ENCODE peak calls at places on chromosomes 5 and 9, in four cellular contexts. One of them, this sample, is unnamed.

GRCh38 chr9:131853434-131853833 is 113.6 kb upstream of the RAPGEF1 start:
- DNase-seq in thyroid gland: no peak
- DNase-seq in AG10803: no peak
- DNase-seq in nephron progenitor cell: no peak
- DNase-seq in this sample: no peak

GRCh38 chr9:112945620-112946208 is 55.0 kb upstream of the SLC46A2 start:
- DNase-seq in thyroid gland: no peak
- DNase-seq in AG10803: no peak
- DNase-seq in nephron progenitor cell: peak
- DNase-seq in this sample: no peak

GRCh38 chr9:84600739-84601138 is 68.8 kb upstream of the NTRK2 start:
- DNase-seq in thyroid gland: peak
- DNase-seq in AG10803: no peak
- DNase-seq in nephron progenitor cell: no peak
- DNase-seq in this sample: no peak

GRCh38 chr5:34660444-34660843 is 4.3 kb downstream of the RAI14 start:
- DNase-seq in thyroid gland: no peak
- DNase-seq in AG10803: peak
- DNase-seq in nephron progenitor cell: no peak
- DNase-seq in this sample: no peak

GRCh38 chr5:141260458-141261237 is 15.5 kb downstream of the PCDHB15 start:
- DNase-seq in thyroid gland: no peak
- DNase-seq in AG10803: no peak
- DNase-seq in nephron progenitor cell: no peak
- DNase-seq in this sample: no peak

GRCh38 chr9:132582786-132583583 is 579 bp downstream of the BARHL1 start:
- DNase-seq in thyroid gland: no peak
- DNase-seq in AG10803: no peak
- DNase-seq in nephron progenitor cell: no peak
- DNase-seq in this sample: no peak

GRCh38 chr9:3330792-3331420 is 194.9 kb downstream of the RFX3 start:
- DNase-seq in thyroid gland: no peak
- DNase-seq in AG10803: peak
- DNase-seq in nephron progenitor cell: no peak
- DNase-seq in this sample: no peak

GRCh38 chr9:121992571-121993212 is 100.4 kb downstream of the TTLL11 start:
- DNase-seq in thyroid gland: peak
- DNase-seq in AG10803: peak
- DNase-seq in nephron progenitor cell: peak
- DNase-seq in this sample: no peak

GRCh38 chr9:1047605-1048235 is 2.4 kb upstream of the DMRT2 start:
- DNase-seq in thyroid gland: no peak
- DNase-seq in AG10803: peak
- DNase-seq in nephron progenitor cell: peak
- DNase-seq in this sample: no peak

GRCh38 chr9:89185980-89186379 is 7.4 kb upstream of the SHC3 start:
- DNase-seq in thyroid gland: no peak
- DNase-seq in AG10803: no peak
- DNase-seq in nephron progenitor cell: peak
- DNase-seq in this sample: no peak

GRCh38 chr5:36239370-36240293 is 2.1 kb downstream of the NADK2 start:
- DNase-seq in thyroid gland: no peak
- DNase-seq in AG10803: no peak
- DNase-seq in nephron progenitor cell: no peak
- DNase-seq in this sample: no peak

GRCh38 chr9:76472925-76473324 is 13.9 kb downstream of the GCNT1 start:
- DNase-seq in thyroid gland: no peak
- DNase-seq in AG10803: peak
- DNase-seq in nephron progenitor cell: peak
- DNase-seq in this sample: no peak

GRCh38 chr5:172149073-172149472 is 39.0 kb downstream of the STK10 start:
- DNase-seq in thyroid gland: no peak
- DNase-seq in AG10803: peak
- DNase-seq in nephron progenitor cell: no peak
- DNase-seq in this sample: no peak

GRCh38 chr9:31916591-31917223 is 467.7 kb upstream of the ACO1 start:
- DNase-seq in thyroid gland: no peak
- DNase-seq in AG10803: no peak
- DNase-seq in nephron progenitor cell: no peak
- DNase-seq in this sample: no peak

GRCh38 chr5:29697786-29698414 is 1495.6 kb upstream of the CDH6 start:
- DNase-seq in thyroid gland: no peak
- DNase-seq in AG10803: no peak
- DNase-seq in nephron progenitor cell: peak
- DNase-seq in this sample: no peak

GRCh38 chr5:86824642-86825041 is 206.9 kb downstream of the COX7C start:
- DNase-seq in thyroid gland: peak
- DNase-seq in AG10803: no peak
- DNase-seq in nephron progenitor cell: no peak
- DNase-seq in this sample: no peak

GRCh38 chr9:99059074-99059894 is 45.6 kb upstream of the TGFBR1 start:
- DNase-seq in thyroid gland: no peak
- DNase-seq in AG10803: peak
- DNase-seq in nephron progenitor cell: no peak
- DNase-seq in this sample: no peak

GRCh38 chr5:33592245-33592644 is 151.5 kb downstream of the TARS1 start:
- DNase-seq in thyroid gland: no peak
- DNase-seq in AG10803: no peak
- DNase-seq in nephron progenitor cell: no peak
- DNase-seq in this sample: no peak

GRCh38 chr9:105007143-105007542 is 79.2 kb upstream of the ABCA1 start:
- DNase-seq in thyroid gland: no peak
- DNase-seq in AG10803: peak
- DNase-seq in nephron progenitor cell: no peak
- DNase-seq in this sample: no peak

GRCh38 chr9:2477755-2478154 is 143.8 kb upstream of the VLDLR start:
- DNase-seq in thyroid gland: no peak
- DNase-seq in AG10803: no peak
- DNase-seq in nephron progenitor cell: no peak
- DNase-seq in this sample: no peak

GRCh38 chr5:2697446-2698200 is 53.9 kb downstream of the IRX2 start:
- DNase-seq in thyroid gland: no peak
- DNase-seq in AG10803: no peak
- DNase-seq in nephron progenitor cell: no peak
- DNase-seq in this sample: peak

GRCh38 chr9:133421615-133422542 is at the start of gene ADAMTS13:
- DNase-seq in thyroid gland: no peak
- DNase-seq in AG10803: no peak
- DNase-seq in nephron progenitor cell: no peak
- DNase-seq in this sample: no peak

GRCh38 chr9:136852664-136853595 is 784 bp downstream of the MAMDC4 start:
- DNase-seq in thyroid gland: no peak
- DNase-seq in AG10803: no peak
- DNase-seq in nephron progenitor cell: peak
- DNase-seq in this sample: no peak

GRCh38 chr9:136192289-136193126 is 12.4 kb downstream of the LHX3 start:
- DNase-seq in thyroid gland: no peak
- DNase-seq in AG10803: no peak
- DNase-seq in nephron progenitor cell: no peak
- DNase-seq in this sample: no peak

GRCh38 chr5:1868886-1869285 is 13.8 kb downstream of the IRX4 start:
- DNase-seq in thyroid gland: no peak
- DNase-seq in AG10803: no peak
- DNase-seq in nephron progenitor cell: no peak
- DNase-seq in this sample: no peak

GRCh38 chr5:7436521-7436920 is 40.6 kb downstream of the ADCY2 start:
- DNase-seq in thyroid gland: no peak
- DNase-seq in AG10803: no peak
- DNase-seq in nephron progenitor cell: no peak
- DNase-seq in this sample: no peak

GRCh38 chr5:35971186-35971877 is 19.9 kb downstream of the UGT3A1 start:
- DNase-seq in thyroid gland: no peak
- DNase-seq in AG10803: peak
- DNase-seq in nephron progenitor cell: no peak
- DNase-seq in this sample: no peak

GRCh38 chr9:71249729-71250317 is 128.4 kb upstream of the TRPM3 start:
- DNase-seq in thyroid gland: no peak
- DNase-seq in AG10803: peak
- DNase-seq in nephron progenitor cell: peak
- DNase-seq in this sample: no peak

GRCh38 chr5:177447066-177447610 is 524 bp downstream of the PRR7 start:
- DNase-seq in thyroid gland: peak
- DNase-seq in AG10803: peak
- DNase-seq in nephron progenitor cell: peak
- DNase-seq in this sample: no peak

GRCh38 chr5:51380603-51381207 is 2.5 kb upstream of the ISL1 start:
- DNase-seq in thyroid gland: no peak
- DNase-seq in AG10803: no peak
- DNase-seq in nephron progenitor cell: peak
- DNase-seq in this sample: no peak

GRCh38 chr9:133360400-133361393 is 4.3 kb downstream of the SURF2 start:
- DNase-seq in thyroid gland: no peak
- DNase-seq in AG10803: no peak
- DNase-seq in nephron progenitor cell: no peak
- DNase-seq in this sample: no peak

GRCh38 chr5:178387061-178387855 is 154.7 kb upstream of the PHYKPL start:
- DNase-seq in thyroid gland: no peak
- DNase-seq in AG10803: no peak
- DNase-seq in nephron progenitor cell: no peak
- DNase-seq in this sample: no peak

GRCh38 chr9:129383005-129383414 is 204.9 kb upstream of the IER5L start:
- DNase-seq in thyroid gland: peak
- DNase-seq in AG10803: no peak
- DNase-seq in nephron progenitor cell: peak
- DNase-seq in this sample: no peak

GRCh38 chr5:172479034-172479783 is 24.9 kb upstream of the SH3PXD2B start:
- DNase-seq in thyroid gland: peak
- DNase-seq in AG10803: peak
- DNase-seq in nephron progenitor cell: peak
- DNase-seq in this sample: peak

GRCh38 chr5:34522599-34523381 is 133.3 kb upstream of the RAI14 start:
- DNase-seq in thyroid gland: peak
- DNase-seq in AG10803: peak
- DNase-seq in nephron progenitor cell: peak
- DNase-seq in this sample: peak

GRCh38 chr9:17159469-17159868 is 24.6 kb downstream of the CNTLN start:
- DNase-seq in thyroid gland: no peak
- DNase-seq in AG10803: no peak
- DNase-seq in nephron progenitor cell: no peak
- DNase-seq in this sample: no peak

GRCh38 chr9:97557606-97558095 is 56.2 kb downstream of the TMOD1 start:
- DNase-seq in thyroid gland: peak
- DNase-seq in AG10803: no peak
- DNase-seq in nephron progenitor cell: no peak
- DNase-seq in this sample: no peak

GRCh38 chr9:107314763-107315162 is 31.7 kb downstream of the RAD23B start:
- DNase-seq in thyroid gland: no peak
- DNase-seq in AG10803: no peak
- DNase-seq in nephron progenitor cell: no peak
- DNase-seq in this sample: no peak

GRCh38 chr5:171906703-171907590 is 99.5 kb downstream of the FBXW11 start:
- DNase-seq in thyroid gland: no peak
- DNase-seq in AG10803: no peak
- DNase-seq in nephron progenitor cell: no peak
- DNase-seq in this sample: no peak

DNA sequence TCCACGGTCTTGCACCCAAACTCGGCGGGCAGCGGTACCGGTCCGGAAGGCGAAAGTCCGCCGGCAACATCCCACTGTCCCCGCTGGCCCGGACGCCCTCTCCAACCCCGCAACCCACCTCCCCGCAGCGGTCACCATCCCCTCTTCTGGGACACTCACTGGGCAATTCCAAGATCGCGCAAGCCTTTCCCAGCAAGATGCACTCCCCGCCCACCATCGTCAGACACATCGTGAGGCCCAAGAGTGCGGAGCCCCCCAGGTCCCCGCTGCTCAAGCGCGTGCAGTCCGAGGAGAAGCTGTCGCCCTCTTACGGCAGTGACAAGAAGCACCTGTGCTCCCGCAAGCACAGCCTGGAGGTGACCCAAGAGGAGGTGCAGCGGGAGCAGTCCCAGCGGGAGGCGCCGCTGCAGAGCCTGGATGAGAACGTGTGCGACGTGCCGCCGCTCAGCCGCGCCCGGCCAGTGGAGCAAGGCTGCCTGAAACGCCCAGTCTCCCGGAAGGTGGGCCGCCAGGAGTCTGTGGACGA is 33.3 kb downstream of the CD180 start:
- DNase-seq in thyroid gland: no peak
- DNase-seq in AG10803: no peak
- DNase-seq in nephron progenitor cell: no peak
- DNase-seq in this sample: no peak
- TF ChIP-seq CTCF in thyroid gland: no peak
- TF ChIP-seq CTCF in AG10803: no peak
- TF ChIP-seq CTCF in nephron progenitor cell: no peak
- TF ChIP-seq CTCF in this sample: no peak

GRCh38 chr9:37935106-37935505 is 31.2 kb upstream of the SLC25A51 start:
- DNase-seq in thyroid gland: no peak
- DNase-seq in AG10803: no peak
- DNase-seq in nephron progenitor cell: no peak
- DNase-seq in this sample: no peak
- TF ChIP-seq CTCF in thyroid gland: no peak
- TF ChIP-seq CTCF in AG10803: no peak
- TF ChIP-seq CTCF in nephron progenitor cell: no peak
- TF ChIP-seq CTCF in this sample: no peak

GRCh38 chr5:77971965-77972544 is 195.9 kb upstream of the TBCA start:
- DNase-seq in thyroid gland: no peak
- DNase-seq in AG10803: peak
- DNase-seq in nephron progenitor cell: no peak
- DNase-seq in this sample: no peak

GRCh38 chr5:77970891-77971290 is 194.8 kb upstream of the TBCA start:
- DNase-seq in thyroid gland: no peak
- DNase-seq in AG10803: no peak
- DNase-seq in nephron progenitor cell: no peak
- DNase-seq in this sample: no peak

GRCh38 chr5:77974576-77974975 is 198.4 kb upstream of the TBCA start:
- DNase-seq in thyroid gland: no peak
- DNase-seq in AG10803: no peak
- DNase-seq in nephron progenitor cell: no peak
- DNase-seq in this sample: no peak

GRCh38 chr5:77973253-77973609 is 197.1 kb upstream of the TBCA start:
- DNase-seq in thyroid gland: no peak
- DNase-seq in AG10803: no peak
- DNase-seq in nephron progenitor cell: peak
- DNase-seq in this sample: no peak

GRCh38 chr5:77972545-77973252 is 196.6 kb upstream of the TBCA start:
- DNase-seq in thyroid gland: no peak
- DNase-seq in AG10803: no peak
- DNase-seq in nephron progenitor cell: peak
- DNase-seq in this sample: no peak
- TF ChIP-seq CTCF in thyroid gland: no peak
- TF ChIP-seq CTCF in AG10803: peak
- TF ChIP-seq CTCF in nephron progenitor cell: no peak
- TF ChIP-seq CTCF in this sample: no peak

GRCh38 chr5:8997542-8998070 is 548.3 kb downstream of the SEMA5A start:
- DNase-seq in thyroid gland: no peak
- DNase-seq in AG10803: no peak
- DNase-seq in nephron progenitor cell: no peak
- DNase-seq in this sample: no peak

DNA sequence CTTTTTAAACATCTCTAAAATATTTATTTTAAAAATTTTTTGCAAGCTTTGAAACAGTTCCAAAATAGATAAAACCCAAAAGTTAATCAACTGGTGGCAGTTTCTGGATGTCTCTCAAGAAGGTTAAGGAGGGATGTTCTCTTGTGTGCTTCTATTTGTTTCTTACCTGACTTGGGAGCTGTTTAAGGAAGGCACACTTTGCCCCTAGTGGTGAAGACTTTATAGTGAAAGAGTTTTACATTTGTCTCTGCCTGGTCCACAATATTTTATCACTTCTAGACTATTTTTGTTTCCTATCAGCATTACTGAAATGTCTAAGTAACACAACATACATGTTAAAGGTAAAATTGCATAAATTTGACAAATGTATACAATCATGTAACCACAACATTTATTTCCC is 552.8 kb downstream of the SEMA5A start:
- DNase-seq in thyroid gland: no peak
- DNase-seq in AG10803: no peak
- DNase-seq in nephron progenitor cell: no peak
- DNase-seq in this sample: no peak
- TF ChIP-seq CTCF in thyroid gland: peak
- TF ChIP-seq CTCF in AG10803: peak
- TF ChIP-seq CTCF in nephron progenitor cell: peak
- TF ChIP-seq CTCF in this sample: peak

This sample was measured in osteocyte.